ENCODE peak calls at places on chromosomes 16 and 17, in eight cellular contexts. One of them, this sample, is unnamed.

GRCh38 chr16:84662471-84662870 is 14.2 kb downstream of the KLHL36 start:
- DNase-seq in anterior cingulate cortex: no peak
- DNase-seq in stimulated activated CD4-positive, alpha-beta T cell treated with anti-CD3 and anti-CD28 coated beads, Interleukin-15, amount 100 ng/mL, for 24 hours: no peak
- DNase-seq in epithelial cell of prostate: no peak
- DNase-seq in GM03348: no peak
- DNase-seq in globus pallidus: no peak
- DNase-seq in brain microvascular endothelial cell: no peak
- DNase-seq in ovary: no peak
- DNase-seq in this sample: no peak

GRCh38 chr17:15264542-15264941 is 584 bp downstream of the PMP22 start:
- DNase-seq in anterior cingulate cortex: no peak
- DNase-seq in stimulated activated CD4-positive, alpha-beta T cell treated with anti-CD3 and anti-CD28 coated beads, Interleukin-15, amount 100 ng/mL, for 24 hours: no peak
- DNase-seq in epithelial cell of prostate: no peak
- DNase-seq in GM03348: no peak
- DNase-seq in globus pallidus: no peak
- DNase-seq in brain microvascular endothelial cell: no peak
- DNase-seq in ovary: no peak
- DNase-seq in this sample: peak

GRCh38 chr17:19546289-19547065 is 12.8 kb downstream of the SLC47A1 start:
- DNase-seq in anterior cingulate cortex: no peak
- DNase-seq in stimulated activated CD4-positive, alpha-beta T cell treated with anti-CD3 and anti-CD28 coated beads, Interleukin-15, amount 100 ng/mL, for 24 hours: no peak
- DNase-seq in epithelial cell of prostate: no peak
- DNase-seq in GM03348: peak
- DNase-seq in globus pallidus: peak
- DNase-seq in brain microvascular endothelial cell: no peak
- DNase-seq in ovary: no peak
- DNase-seq in this sample: peak

GRCh38 chr17:7717756-7718350 is 309 bp downstream of the DNAH2 start:
- DNase-seq in anterior cingulate cortex: no peak
- DNase-seq in stimulated activated CD4-positive, alpha-beta T cell treated with anti-CD3 and anti-CD28 coated beads, Interleukin-15, amount 100 ng/mL, for 24 hours: peak
- DNase-seq in epithelial cell of prostate: no peak
- DNase-seq in GM03348: no peak
- DNase-seq in globus pallidus: no peak
- DNase-seq in brain microvascular endothelial cell: no peak
- DNase-seq in ovary: no peak
- DNase-seq in this sample: peak

GRCh38 chr17:49022391-49022941 is 25.3 kb downstream of the IGF2BP1 start:
- DNase-seq in anterior cingulate cortex: no peak
- DNase-seq in stimulated activated CD4-positive, alpha-beta T cell treated with anti-CD3 and anti-CD28 coated beads, Interleukin-15, amount 100 ng/mL, for 24 hours: no peak
- DNase-seq in epithelial cell of prostate: no peak
- DNase-seq in GM03348: peak
- DNase-seq in globus pallidus: no peak
- DNase-seq in brain microvascular endothelial cell: peak
- DNase-seq in ovary: no peak
- DNase-seq in this sample: no peak

GRCh38 chr17:43856141-43856540 is 9.2 kb downstream of the CD300LG start:
- DNase-seq in anterior cingulate cortex: no peak
- DNase-seq in stimulated activated CD4-positive, alpha-beta T cell treated with anti-CD3 and anti-CD28 coated beads, Interleukin-15, amount 100 ng/mL, for 24 hours: no peak
- DNase-seq in epithelial cell of prostate: no peak
- DNase-seq in GM03348: no peak
- DNase-seq in globus pallidus: no peak
- DNase-seq in brain microvascular endothelial cell: no peak
- DNase-seq in ovary: no peak
- DNase-seq in this sample: no peak

GRCh38 chr16:14003119-14003570 is 68.0 kb upstream of the MRTFB start:
- DNase-seq in anterior cingulate cortex: peak
- DNase-seq in stimulated activated CD4-positive, alpha-beta T cell treated with anti-CD3 and anti-CD28 coated beads, Interleukin-15, amount 100 ng/mL, for 24 hours: no peak
- DNase-seq in epithelial cell of prostate: no peak
- DNase-seq in GM03348: peak
- DNase-seq in globus pallidus: peak
- DNase-seq in brain microvascular endothelial cell: peak
- DNase-seq in ovary: peak
- DNase-seq in this sample: peak

GRCh38 chr17:29140631-29141483 is 39.3 kb downstream of the MYO18A start:
- DNase-seq in anterior cingulate cortex: no peak
- DNase-seq in stimulated activated CD4-positive, alpha-beta T cell treated with anti-CD3 and anti-CD28 coated beads, Interleukin-15, amount 100 ng/mL, for 24 hours: peak
- DNase-seq in epithelial cell of prostate: no peak
- DNase-seq in GM03348: no peak
- DNase-seq in globus pallidus: peak
- DNase-seq in brain microvascular endothelial cell: no peak
- DNase-seq in ovary: peak
- DNase-seq in this sample: peak

GRCh38 chr17:4540224-4541040 is 14.8 kb downstream of the MYBBP1A start:
- DNase-seq in anterior cingulate cortex: no peak
- DNase-seq in stimulated activated CD4-positive, alpha-beta T cell treated with anti-CD3 and anti-CD28 coated beads, Interleukin-15, amount 100 ng/mL, for 24 hours: no peak
- DNase-seq in epithelial cell of prostate: no peak
- DNase-seq in GM03348: no peak
- DNase-seq in globus pallidus: no peak
- DNase-seq in brain microvascular endothelial cell: no peak
- DNase-seq in ovary: peak
- DNase-seq in this sample: no peak

GRCh38 chr17:36592316-36592710 is 634 bp downstream of the DHRS11 start:
- DNase-seq in anterior cingulate cortex: no peak
- DNase-seq in stimulated activated CD4-positive, alpha-beta T cell treated with anti-CD3 and anti-CD28 coated beads, Interleukin-15, amount 100 ng/mL, for 24 hours: peak
- DNase-seq in epithelial cell of prostate: no peak
- DNase-seq in GM03348: peak
- DNase-seq in globus pallidus: no peak
- DNase-seq in brain microvascular endothelial cell: no peak
- DNase-seq in ovary: peak
- DNase-seq in this sample: peak

GRCh38 chr17:50685334-50685665 is 22.4 kb downstream of the ANKRD40 start:
- DNase-seq in anterior cingulate cortex: no peak
- DNase-seq in stimulated activated CD4-positive, alpha-beta T cell treated with anti-CD3 and anti-CD28 coated beads, Interleukin-15, amount 100 ng/mL, for 24 hours: no peak
- DNase-seq in epithelial cell of prostate: no peak
- DNase-seq in GM03348: no peak
- DNase-seq in globus pallidus: no peak
- DNase-seq in brain microvascular endothelial cell: no peak
- DNase-seq in ovary: no peak
- DNase-seq in this sample: no peak

GRCh38 chr17:28760987-28761562 is 17.3 kb downstream of the TRAF4 start:
- DNase-seq in anterior cingulate cortex: peak
- DNase-seq in stimulated activated CD4-positive, alpha-beta T cell treated with anti-CD3 and anti-CD28 coated beads, Interleukin-15, amount 100 ng/mL, for 24 hours: no peak
- DNase-seq in epithelial cell of prostate: no peak
- DNase-seq in GM03348: peak
- DNase-seq in globus pallidus: no peak
- DNase-seq in brain microvascular endothelial cell: peak
- DNase-seq in ovary: no peak
- DNase-seq in this sample: peak

GRCh38 chr16:80027007-80027965 is 426.7 kb upstream of the MAF start:
- DNase-seq in anterior cingulate cortex: no peak
- DNase-seq in stimulated activated CD4-positive, alpha-beta T cell treated with anti-CD3 and anti-CD28 coated beads, Interleukin-15, amount 100 ng/mL, for 24 hours: peak
- DNase-seq in epithelial cell of prostate: peak
- DNase-seq in GM03348: peak
- DNase-seq in globus pallidus: no peak
- DNase-seq in brain microvascular endothelial cell: peak
- DNase-seq in ovary: peak
- DNase-seq in this sample: peak

GRCh38 chr17:6574689-6575595 is 18.6 kb upstream of the PITPNM3 start:
- DNase-seq in anterior cingulate cortex: no peak
- DNase-seq in stimulated activated CD4-positive, alpha-beta T cell treated with anti-CD3 and anti-CD28 coated beads, Interleukin-15, amount 100 ng/mL, for 24 hours: peak
- DNase-seq in epithelial cell of prostate: no peak
- DNase-seq in GM03348: peak
- DNase-seq in globus pallidus: no peak
- DNase-seq in brain microvascular endothelial cell: peak
- DNase-seq in ovary: peak
- DNase-seq in this sample: no peak

GRCh38 chr16:27273670-27274522 is 5.3 kb upstream of the NSMCE1 start:
- DNase-seq in anterior cingulate cortex: no peak
- DNase-seq in stimulated activated CD4-positive, alpha-beta T cell treated with anti-CD3 and anti-CD28 coated beads, Interleukin-15, amount 100 ng/mL, for 24 hours: peak
- DNase-seq in epithelial cell of prostate: no peak
- DNase-seq in GM03348: no peak
- DNase-seq in globus pallidus: no peak
- DNase-seq in brain microvascular endothelial cell: peak
- DNase-seq in ovary: no peak
- DNase-seq in this sample: no peak

GRCh38 chr17:78412403-78412802 is 34.0 kb downstream of the PGS1 start:
- DNase-seq in anterior cingulate cortex: no peak
- DNase-seq in stimulated activated CD4-positive, alpha-beta T cell treated with anti-CD3 and anti-CD28 coated beads, Interleukin-15, amount 100 ng/mL, for 24 hours: peak
- DNase-seq in epithelial cell of prostate: no peak
- DNase-seq in GM03348: no peak
- DNase-seq in globus pallidus: no peak
- DNase-seq in brain microvascular endothelial cell: peak
- DNase-seq in ovary: no peak
- DNase-seq in this sample: peak

GRCh38 chr17:75105269-75106080 is 4.3 kb upstream of the ARMC7 start:
- DNase-seq in anterior cingulate cortex: no peak
- DNase-seq in stimulated activated CD4-positive, alpha-beta T cell treated with anti-CD3 and anti-CD28 coated beads, Interleukin-15, amount 100 ng/mL, for 24 hours: peak
- DNase-seq in epithelial cell of prostate: no peak
- DNase-seq in GM03348: peak
- DNase-seq in globus pallidus: no peak
- DNase-seq in brain microvascular endothelial cell: peak
- DNase-seq in ovary: no peak
- DNase-seq in this sample: peak

GRCh38 chr17:46035112-46035818 is 36.2 kb downstream of the STH start:
- DNase-seq in anterior cingulate cortex: no peak
- DNase-seq in stimulated activated CD4-positive, alpha-beta T cell treated with anti-CD3 and anti-CD28 coated beads, Interleukin-15, amount 100 ng/mL, for 24 hours: peak
- DNase-seq in epithelial cell of prostate: no peak
- DNase-seq in GM03348: no peak
- DNase-seq in globus pallidus: no peak
- DNase-seq in brain microvascular endothelial cell: no peak
- DNase-seq in ovary: no peak
- DNase-seq in this sample: no peak

GRCh38 chr16:24689128-24689527 is 40.3 kb upstream of the TNRC6A start:
- DNase-seq in anterior cingulate cortex: no peak
- DNase-seq in stimulated activated CD4-positive, alpha-beta T cell treated with anti-CD3 and anti-CD28 coated beads, Interleukin-15, amount 100 ng/mL, for 24 hours: peak
- DNase-seq in epithelial cell of prostate: no peak
- DNase-seq in GM03348: peak
- DNase-seq in globus pallidus: peak
- DNase-seq in brain microvascular endothelial cell: no peak
- DNase-seq in ovary: no peak
- DNase-seq in this sample: peak

GRCh38 chr17:74601944-74602572 is 10.0 kb upstream of the CD300LD start:
- DNase-seq in anterior cingulate cortex: no peak
- DNase-seq in stimulated activated CD4-positive, alpha-beta T cell treated with anti-CD3 and anti-CD28 coated beads, Interleukin-15, amount 100 ng/mL, for 24 hours: peak
- DNase-seq in epithelial cell of prostate: no peak
- DNase-seq in GM03348: peak
- DNase-seq in globus pallidus: no peak
- DNase-seq in brain microvascular endothelial cell: peak
- DNase-seq in ovary: no peak
- DNase-seq in this sample: peak

GRCh38 chr16:29663020-29663828 is at the start of gene SPN:
- DNase-seq in anterior cingulate cortex: no peak
- DNase-seq in stimulated activated CD4-positive, alpha-beta T cell treated with anti-CD3 and anti-CD28 coated beads, Interleukin-15, amount 100 ng/mL, for 24 hours: peak
- DNase-seq in epithelial cell of prostate: no peak
- DNase-seq in GM03348: no peak
- DNase-seq in globus pallidus: no peak
- DNase-seq in brain microvascular endothelial cell: no peak
- DNase-seq in ovary: no peak
- DNase-seq in this sample: no peak

GRCh38 chr17:8188408-8188839 is 1.6 kb downstream of the BORCS6 start:
- DNase-seq in anterior cingulate cortex: no peak
- DNase-seq in stimulated activated CD4-positive, alpha-beta T cell treated with anti-CD3 and anti-CD28 coated beads, Interleukin-15, amount 100 ng/mL, for 24 hours: no peak
- DNase-seq in epithelial cell of prostate: no peak
- DNase-seq in GM03348: no peak
- DNase-seq in globus pallidus: no peak
- DNase-seq in brain microvascular endothelial cell: no peak
- DNase-seq in ovary: no peak
- DNase-seq in this sample: peak

GRCh38 chr17:73342549-73343167 is 30.9 kb upstream of the CDC42EP4 start:
- DNase-seq in anterior cingulate cortex: no peak
- DNase-seq in stimulated activated CD4-positive, alpha-beta T cell treated with anti-CD3 and anti-CD28 coated beads, Interleukin-15, amount 100 ng/mL, for 24 hours: no peak
- DNase-seq in epithelial cell of prostate: no peak
- DNase-seq in GM03348: peak
- DNase-seq in globus pallidus: no peak
- DNase-seq in brain microvascular endothelial cell: peak
- DNase-seq in ovary: no peak
- DNase-seq in this sample: peak

GRCh38 chr16:84817206-84817605 is 2.6 kb upstream of the CRISPLD2 start:
- DNase-seq in anterior cingulate cortex: no peak
- DNase-seq in stimulated activated CD4-positive, alpha-beta T cell treated with anti-CD3 and anti-CD28 coated beads, Interleukin-15, amount 100 ng/mL, for 24 hours: no peak
- DNase-seq in epithelial cell of prostate: no peak
- DNase-seq in GM03348: no peak
- DNase-seq in globus pallidus: no peak
- DNase-seq in brain microvascular endothelial cell: no peak
- DNase-seq in ovary: no peak
- DNase-seq in this sample: no peak

GRCh38 chr16:86956437-86956836 is 360.8 kb downstream of the C16orf95 start:
- DNase-seq in anterior cingulate cortex: no peak
- DNase-seq in stimulated activated CD4-positive, alpha-beta T cell treated with anti-CD3 and anti-CD28 coated beads, Interleukin-15, amount 100 ng/mL, for 24 hours: peak
- DNase-seq in epithelial cell of prostate: no peak
- DNase-seq in GM03348: no peak
- DNase-seq in globus pallidus: no peak
- DNase-seq in brain microvascular endothelial cell: no peak
- DNase-seq in ovary: no peak
- DNase-seq in this sample: no peak

GRCh38 chr17:7204335-7204734 is 15.3 kb downstream of the DLG4 start:
- DNase-seq in anterior cingulate cortex: no peak
- DNase-seq in stimulated activated CD4-positive, alpha-beta T cell treated with anti-CD3 and anti-CD28 coated beads, Interleukin-15, amount 100 ng/mL, for 24 hours: no peak
- DNase-seq in epithelial cell of prostate: no peak
- DNase-seq in GM03348: no peak
- DNase-seq in globus pallidus: no peak
- DNase-seq in brain microvascular endothelial cell: no peak
- DNase-seq in ovary: peak
- DNase-seq in this sample: peak

GRCh38 chr17:48497103-48497502 is 33.7 kb downstream of the HOXB1 start:
- DNase-seq in anterior cingulate cortex: no peak
- DNase-seq in stimulated activated CD4-positive, alpha-beta T cell treated with anti-CD3 and anti-CD28 coated beads, Interleukin-15, amount 100 ng/mL, for 24 hours: no peak
- DNase-seq in epithelial cell of prostate: no peak
- DNase-seq in GM03348: peak
- DNase-seq in globus pallidus: no peak
- DNase-seq in brain microvascular endothelial cell: no peak
- DNase-seq in ovary: no peak
- DNase-seq in this sample: peak

GRCh38 chr16:84942786-84943185 is 68.5 kb downstream of the ZDHHC7 start:
- DNase-seq in anterior cingulate cortex: no peak
- DNase-seq in stimulated activated CD4-positive, alpha-beta T cell treated with anti-CD3 and anti-CD28 coated beads, Interleukin-15, amount 100 ng/mL, for 24 hours: no peak
- DNase-seq in epithelial cell of prostate: no peak
- DNase-seq in GM03348: no peak
- DNase-seq in globus pallidus: no peak
- DNase-seq in brain microvascular endothelial cell: peak
- DNase-seq in ovary: no peak
- DNase-seq in this sample: no peak

GRCh38 chr17:33750943-33751701 is 458.0 kb upstream of the ASIC2 start:
- DNase-seq in anterior cingulate cortex: peak
- DNase-seq in stimulated activated CD4-positive, alpha-beta T cell treated with anti-CD3 and anti-CD28 coated beads, Interleukin-15, amount 100 ng/mL, for 24 hours: peak
- DNase-seq in epithelial cell of prostate: peak
- DNase-seq in GM03348: peak
- DNase-seq in globus pallidus: peak
- DNase-seq in brain microvascular endothelial cell: peak
- DNase-seq in ovary: peak
- DNase-seq in this sample: peak

GRCh38 chr16:3881499-3881995 is 1.0 kb upstream of the CREBBP start:
- DNase-seq in anterior cingulate cortex: no peak
- DNase-seq in stimulated activated CD4-positive, alpha-beta T cell treated with anti-CD3 and anti-CD28 coated beads, Interleukin-15, amount 100 ng/mL, for 24 hours: peak
- DNase-seq in epithelial cell of prostate: no peak
- DNase-seq in GM03348: no peak
- DNase-seq in globus pallidus: no peak
- DNase-seq in brain microvascular endothelial cell: no peak
- DNase-seq in ovary: peak
- DNase-seq in this sample: no peak

GRCh38 chr17:6019959-6020358 is 50.2 kb upstream of the WSCD1 start:
- DNase-seq in anterior cingulate cortex: no peak
- DNase-seq in stimulated activated CD4-positive, alpha-beta T cell treated with anti-CD3 and anti-CD28 coated beads, Interleukin-15, amount 100 ng/mL, for 24 hours: peak
- DNase-seq in epithelial cell of prostate: no peak
- DNase-seq in GM03348: no peak
- DNase-seq in globus pallidus: no peak
- DNase-seq in brain microvascular endothelial cell: no peak
- DNase-seq in ovary: no peak
- DNase-seq in this sample: no peak

GRCh38 chr17:7857724-7858486 is at the start of gene CYB5D1:
- DNase-seq in anterior cingulate cortex: peak
- DNase-seq in stimulated activated CD4-positive, alpha-beta T cell treated with anti-CD3 and anti-CD28 coated beads, Interleukin-15, amount 100 ng/mL, for 24 hours: peak
- DNase-seq in epithelial cell of prostate: no peak
- DNase-seq in GM03348: peak
- DNase-seq in globus pallidus: no peak
- DNase-seq in brain microvascular endothelial cell: peak
- DNase-seq in ovary: peak
- DNase-seq in this sample: peak

GRCh38 chr16:588639-588888 is 1.3 kb upstream of the RAB40C start:
- DNase-seq in anterior cingulate cortex: no peak
- DNase-seq in stimulated activated CD4-positive, alpha-beta T cell treated with anti-CD3 and anti-CD28 coated beads, Interleukin-15, amount 100 ng/mL, for 24 hours: peak
- DNase-seq in epithelial cell of prostate: no peak
- DNase-seq in GM03348: no peak
- DNase-seq in globus pallidus: no peak
- DNase-seq in brain microvascular endothelial cell: peak
- DNase-seq in ovary: peak
- DNase-seq in this sample: peak

This sample was measured in NCI-H69.